ENCODE peak calls at places on chromosomes 12 and 14, in six cellular contexts. O is K562, H is IMR-90, J is HCT116, V is HepG2, L is A549. T is an unnamed sample.
A peak's percentile ranks its signal among the peaks of the same experiment; 100 is the strongest.

GRCh38 chr12:94555687-94556086 is 94.7 kb downstream of the TMCC3 start:
- DNase-seq in O (no peak), J (no peak), H (no peak), V (no peak), L (no peak), T (no peak)

GRCh38 chr12:127750076-127750840 is 516.7 kb upstream of the TMEM132C start:
- DNase-seq in V (no peak), H (no peak), O (no peak), J (no peak), L (no peak), T (no peak)

GRCh38 chr14:87199371-87199770 is 793.6 kb downstream of the GALC start:
- DNase-seq in L (no peak), V (no peak), J (no peak), H (no peak), O (no peak), T (no peak)

GRCh38 chr14:77040995-77041744 is 12.7 kb upstream of the IRF2BPL start:
- DNase-seq in O (no peak), L (no peak), J (no peak), V (no peak), H (no peak), T (no peak)

GRCh38 chr12:56413392-56413791 is 35.8 kb downstream of the TIMELESS start:
- DNase-seq in O (no peak), V (no peak), L (no peak), H (no peak), J (no peak), T (no peak)

GRCh38 chr12:67145692-67146091 is 123.5 kb upstream of the CAND1 start:
- DNase-seq in O (no peak), H (no peak), J (no peak), V (no peak), L (no peak), T (no peak)

GRCh38 chr12:121769831-121770301 is 23.6 kb downstream of the RHOF start:
- DNase-seq in H (no peak), J (no peak), V (peak; percentile 77), O (peak; percentile 58), L (no peak), T (no peak)

GRCh38 chr12:68439368-68440045 is 107.3 kb upstream of the MDM1 start:
- DNase-seq in V (no peak), L (no peak), O (no peak), J (no peak), H (no peak), T (no peak)

DNA sequence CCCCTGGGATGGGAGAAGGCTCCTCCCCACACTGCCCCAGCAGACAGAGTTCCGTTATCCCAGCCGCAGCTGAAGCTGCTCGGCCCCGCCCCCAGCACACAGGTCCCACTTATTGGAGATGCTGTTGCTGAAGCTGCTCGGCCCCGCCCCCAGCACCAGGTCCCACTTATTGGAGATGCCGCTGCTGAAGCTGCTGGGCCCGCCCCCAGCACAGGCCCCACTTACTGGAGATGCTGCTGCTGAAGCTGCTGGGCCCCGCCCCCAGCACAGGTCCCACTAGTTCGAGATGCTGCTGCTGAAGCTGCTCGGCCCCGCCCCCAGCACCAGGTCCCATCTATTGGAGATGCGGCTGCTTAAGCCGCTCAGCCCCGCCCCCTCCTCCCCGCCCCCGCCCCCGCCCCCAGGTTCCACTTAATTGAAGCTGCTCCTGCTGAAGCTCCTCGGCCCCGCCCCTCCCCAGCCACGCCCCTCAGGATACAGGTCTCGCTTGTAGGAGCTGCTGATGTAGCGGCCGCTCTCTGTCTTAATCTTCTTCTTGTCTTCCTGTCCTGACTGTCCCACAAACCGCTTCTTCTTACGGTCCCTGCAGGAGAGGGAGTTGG is 12.0 kb downstream of the CFAP73 start:
- DNase-seq in J (peak; percentile 74), V (no peak), H (no peak), L (peak; percentile 48), O (peak; percentile 94), T (peak; percentile 95)
- TF ChIP-seq RAD21 in J (no peak), V (no peak), H (no peak), L (no peak), O (no peak), T (no peak)

DNA sequence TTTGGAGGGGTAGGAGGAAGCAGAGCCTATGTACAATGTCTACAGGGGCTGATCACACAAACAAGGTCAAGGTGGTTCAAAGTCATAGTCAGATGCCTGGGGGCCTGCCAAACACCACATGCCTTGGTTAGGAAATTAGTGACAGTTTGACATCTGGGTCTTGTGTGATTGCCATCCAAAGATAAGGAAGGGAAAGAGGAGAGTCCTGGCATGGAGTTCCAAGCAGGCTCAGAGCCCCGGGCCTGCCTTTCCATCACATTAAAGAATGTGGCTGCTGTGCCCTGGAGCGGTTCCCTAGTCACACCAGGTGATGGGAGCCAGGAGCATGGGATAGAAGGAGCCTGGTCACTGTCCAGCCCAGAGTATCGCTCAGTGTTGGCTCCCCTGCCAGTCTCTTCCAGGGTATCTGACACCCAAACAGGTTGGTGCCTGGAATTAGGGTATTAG is 53.6 kb upstream of the BCL2L14 start:
- DNase-seq in L (no peak), O (no peak), H (no peak), V (no peak), J (no peak), T (peak; percentile 74)
- H3K4me2 ChIP-seq in L (no peak overlapping the region), O (no peak overlapping the region), H (no peak overlapping the region), V (no peak overlapping the region), J (no peak overlapping the region), T (no peak overlapping the region)

GRCh38 chr14:23398348-23398747 is 9.7 kb downstream of the MYH6 start:
- DNase-seq in L (no peak), J (no peak), V (no peak), H (no peak), O (no peak), T (no peak)
- TF ChIP-seq RAD21 in L (no peak), J (no peak), V (no peak), H (no peak), O (no peak), T (no peak)

GRCh38 chr14:104899781-104900180 is 24.9 kb upstream of the PLD4 start:
- DNase-seq in J (no peak), L (no peak), H (no peak), V (no peak), O (no peak), T (no peak)
- H3K4me2 ChIP-seq in J (no peak overlapping the region), L (no peak overlapping the region), H (no peak overlapping the region), V (no peak overlapping the region), O (no peak overlapping the region), T (no peak overlapping the region)

GRCh38 chr12:82300611-82301010 is 57.6 kb downstream of the CCDC59 start:
- DNase-seq in O (no peak), H (no peak), L (no peak), V (no peak), J (no peak), T (no peak)
- TF ChIP-seq RAD21 in O (no peak), H (no peak), L (no peak), V (no peak), J (no peak), T (no peak)